ENCODE peak calls at places on chromosomes 16 and 17, in seven cellular contexts. D, M, Q, G, V, L and K are unnamed samples.
A peak's percentile ranks its signal among the peaks of the same experiment; 100 is the strongest.

GRCh38 chr16:46920402-46921068 is 36.4 kb downstream of the GPT2 start:
- DNase-seq in M (no peak), G (no peak), V (no peak), D (no peak), Q (no peak), L (no peak), K (no peak)

GRCh38 chr17:12867726-12868125 is 78.4 kb downstream of the ARHGAP44 start:
- DNase-seq in G (no peak), Q (no peak), D (no peak), M (no peak), V (no peak), L (no peak), K (no peak)

GRCh38 chr17:27268394-27269085 is 25.4 kb upstream of the WSB1 start:
- DNase-seq in G (no peak), M (no peak), L (no peak), V (no peak), Q (no peak), D (no peak), K (no peak)

GRCh38 chr16:75379911-75380847 is 53.1 kb downstream of the CFDP1 start:
- DNase-seq in Q (no peak), M (no peak), L (no peak), D (no peak), V (no peak), G (no peak), K (no peak)

GRCh38 chr17:65027305-65027704 is 29.2 kb downstream of the GNA13 start:
- DNase-seq in G (peak; percentile 88), V (peak; percentile 69), L (peak; percentile 39), D (no peak), Q (no peak), M (peak; percentile 28), K (no peak)

GRCh38 chr16:83686726-83687125 is 121.1 kb upstream of the HSBP1 start:
- DNase-seq in G (no peak), V (no peak), L (no peak), D (no peak), M (no peak), Q (no peak), K (no peak)

GRCh38 chr16:2019919-2020831 is 590 bp downstream of the NPW start:
- DNase-seq in G (no peak), D (no peak), Q (no peak), L (no peak), V (peak; percentile 62), M (no peak), K (no peak)

GRCh38 chr16:69831212-69832123 is 69.3 kb downstream of the WWP2 start:
- DNase-seq in M (no peak), D (no peak), Q (no peak), V (no peak), L (peak; percentile 31), G (peak; percentile 11), K (no peak)

GRCh38 chr16:79278506-79278905 is 322.0 kb downstream of the MAF start:
- DNase-seq in M (no peak), Q (no peak), L (no peak), V (no peak), D (no peak), G (no peak), K (no peak)

GRCh38 chr17:30831257-30831656 is 509 bp upstream of the ATAD5 start:
- DNase-seq in Q (no peak), L (peak; percentile 21), D (no peak), G (peak; percentile 25), V (peak; percentile 23), M (no peak), K (no peak)

GRCh38 chr16:85002643-85003042 is 8.7 kb downstream of the ZDHHC7 start:
- DNase-seq in G (no peak), V (no peak), L (no peak), M (no peak), Q (no peak), D (no peak), K (peak; percentile 61)

GRCh38 chr17:35449371-35449931 is 885 bp upstream of the SLFN13 start:
- DNase-seq in L (peak; percentile 10), D (no peak), Q (no peak), V (no peak), G (no peak), M (no peak), K (peak; percentile 21)

GRCh38 chr17:10556301-10557005 is 7.0 kb upstream of the MYH2 start:
- DNase-seq in V (no peak), D (no peak), L (peak; percentile 56), Q (no peak), G (no peak), M (no peak), K (no peak)

GRCh38 chr17:71914042-71914441 is 206.8 kb upstream of the SOX9 start:
- DNase-seq in G (no peak), Q (no peak), L (no peak), M (no peak), V (no peak), D (no peak), K (no peak)

GRCh38 chr17:81482673-81483072 is 29.9 kb downstream of the ACTG1 start:
- DNase-seq in D (no peak), Q (no peak), L (no peak), M (no peak), V (no peak), G (no peak), K (no peak)

GRCh38 chr17:76805319-76805718 is 62.9 kb upstream of the MGAT5B start:
- DNase-seq in L (peak; percentile 35), Q (no peak), D (no peak), V (no peak), M (no peak), G (peak; percentile 25), K (no peak)

GRCh38 chr16:86050111-86050510 is 151.1 kb downstream of the IRF8 start:
- DNase-seq in Q (no peak), V (no peak), D (no peak), G (no peak), L (no peak), M (no peak), K (no peak)

GRCh38 chr16:72879846-72880245 is 168.1 kb downstream of the ZFHX3 start:
- DNase-seq in Q (no peak), V (no peak), G (no peak), M (no peak), D (no peak), L (no peak), K (no peak)

GRCh38 chr17:60524463-60525346 is 1.3 kb downstream of the APPBP2 start:
- DNase-seq in L (peak; percentile 11), D (no peak), Q (no peak), M (peak; percentile 43), V (peak; percentile 29), G (peak; percentile 26), K (no peak)

GRCh38 chr16:11316331-11317015 is 28.8 kb upstream of the RMI2 start:
- DNase-seq in D (no peak), L (no peak), G (no peak), Q (no peak), V (no peak), M (no peak), K (no peak)

GRCh38 chr16:67855789-67856188 is 8.3 kb upstream of the CENPT start:
- DNase-seq in V (no peak), Q (no peak), G (no peak), M (no peak), D (no peak), L (no peak), K (no peak)

GRCh38 chr16:67723151-67723915 is 4.2 kb upstream of the GFOD2 start:
- DNase-seq in V (no peak), M (no peak), D (no peak), G (no peak), L (peak; percentile 80), Q (no peak), K (peak; percentile 57)

GRCh38 chr17:16462070-16462864 is 29.7 kb downstream of the LRRC75A start:
- DNase-seq in L (no peak), D (no peak), V (no peak), M (no peak), Q (no peak), G (no peak), K (no peak)

GRCh38 chr16:11583889-11584565 is 2.7 kb downstream of the LITAF start:
- DNase-seq in V (no peak), D (no peak), Q (no peak), L (no peak), G (no peak), M (no peak), K (peak; percentile 42)

GRCh38 chr16:23952128-23953041 is 116.6 kb downstream of the PRKCB start:
- DNase-seq in V (peak; percentile 92), Q (no peak), G (no peak), M (no peak), L (no peak), D (peak; percentile 84), K (no peak)

GRCh38 chr16:85037050-85037410 is 9.4 kb downstream of the KIAA0513 start:
- DNase-seq in Q (no peak), L (no peak), D (peak; percentile 34), M (no peak), G (peak; percentile 63), V (no peak), K (no peak)

GRCh38 chr17:27241346-27241946 is 52.5 kb upstream of the WSB1 start:
- DNase-seq in Q (no peak), G (peak; percentile 40), D (no peak), V (peak; percentile 77), L (no peak), M (no peak), K (no peak)

GRCh38 chr16:86590501-86591144 is 12.3 kb downstream of the FOXL1 start:
- DNase-seq in L (peak; percentile 72), Q (no peak), D (no peak), G (peak; percentile 93), V (no peak), M (no peak), K (no peak)

GRCh38 chr16:9176547-9177418 is 85.3 kb downstream of the HAPSTR1 start:
- DNase-seq in V (no peak), G (no peak), L (no peak), Q (no peak), M (no peak), D (peak; percentile 72), K (no peak)

GRCh38 chr17:13000561-13000960 is 17.3 kb downstream of the ELAC2 start:
- DNase-seq in Q (no peak), G (no peak), V (no peak), M (no peak), L (no peak), D (no peak), K (no peak)

GRCh38 chr17:72171703-72172670 is 51.2 kb downstream of the SOX9 start:
- DNase-seq in Q (no peak), V (no peak), D (no peak), L (no peak), G (no peak), M (no peak), K (no peak)

GRCh38 chr16:9119795-9120194 is 28.4 kb downstream of the HAPSTR1 start:
- DNase-seq in L (peak; percentile 81), M (no peak), D (no peak), V (no peak), G (peak; percentile 95), Q (no peak), K (no peak)